ENCODE peak calls at places on chromosomes 2 and 18, in eight cellular contexts. T is stomach; D is SJSA1; M is CD8-positive, alpha-beta T cell; H is mammary epithelial cell; L is AG09309; P is GM06990; R is hepatocyte. U is an unnamed sample.
A peak's percentile ranks its signal among the peaks of the same experiment; 100 is the strongest.

GRCh38 chr2:215791481-215791937 is 221.8 kb downstream of the MREG start:
- DNase-seq in M (no peak), D (no peak), R (no peak), L (no peak), P (no peak), H (no peak), T (no peak), U (no peak)

GRCh38 chr2:95386031-95386430 is 16.5 kb upstream of the FAHD2A start:
- DNase-seq in P (no peak), T (no peak), D (peak; percentile 28), L (no peak), R (no peak), H (no peak), M (no peak), U (no peak)

GRCh38 chr2:201432551-201433388 is 18.5 kb downstream of the TRAK2 start:
- DNase-seq in H (no peak), T (no peak), R (no peak), D (no peak), M (no peak), L (no peak), P (no peak), U (no peak)

GRCh38 chr2:116319935-116320334 is 1494.6 kb upstream of the DDX18 start:
- DNase-seq in P (no peak), T (no peak), R (no peak), D (no peak), H (no peak), L (no peak), M (no peak), U (no peak)

GRCh38 chr2:121501070-121501469 is 29.6 kb upstream of the RNU4ATAC start:
- DNase-seq in M (no peak), L (no peak), R (no peak), P (no peak), D (no peak), T (no peak), H (peak; percentile 92), U (peak; percentile 90)

GRCh38 chr18:50011813-50012445 is 183.0 kb downstream of the MYO5B start:
- DNase-seq in T (no peak), L (peak; percentile 31), P (no peak), H (peak; percentile 80), D (no peak), R (no peak), M (no peak), U (peak; percentile 85)

GRCh38 chr2:11389048-11389413 is 44.6 kb upstream of the ROCK2 start:
- DNase-seq in H (no peak), R (no peak), M (no peak), T (no peak), P (no peak), D (no peak), L (no peak), U (no peak)

GRCh38 chr2:1744446-1745170 is at the start of gene PXDN:
- DNase-seq in T (no peak), L (no peak), H (peak; percentile 53), M (no peak), D (peak; percentile 76), P (no peak), R (peak; percentile 80), U (no peak)

GRCh38 chr2:75632813-75633212 is 13.8 kb upstream of the MRPL19 start:
- DNase-seq in M (no peak), D (no peak), P (no peak), R (no peak), L (no peak), T (no peak), H (no peak), U (no peak)

GRCh38 chr2:216346781-216347180 is 25.5 kb downstream of the MARCHF4 start:
- DNase-seq in M (no peak), T (no peak), R (no peak), L (no peak), P (no peak), H (no peak), D (peak; percentile 28), U (no peak)

GRCh38 chr2:115294999-115295398 is 852.6 kb downstream of the DPP10 start:
- DNase-seq in T (no peak), L (no peak), D (no peak), H (no peak), M (no peak), R (no peak), P (no peak), U (no peak)

GRCh38 chr2:6723865-6724571 is 141.7 kb downstream of the CMPK2 start:
- DNase-seq in P (no peak), M (no peak), D (no peak), H (no peak), T (no peak), L (no peak), R (no peak), U (no peak)

DNA sequence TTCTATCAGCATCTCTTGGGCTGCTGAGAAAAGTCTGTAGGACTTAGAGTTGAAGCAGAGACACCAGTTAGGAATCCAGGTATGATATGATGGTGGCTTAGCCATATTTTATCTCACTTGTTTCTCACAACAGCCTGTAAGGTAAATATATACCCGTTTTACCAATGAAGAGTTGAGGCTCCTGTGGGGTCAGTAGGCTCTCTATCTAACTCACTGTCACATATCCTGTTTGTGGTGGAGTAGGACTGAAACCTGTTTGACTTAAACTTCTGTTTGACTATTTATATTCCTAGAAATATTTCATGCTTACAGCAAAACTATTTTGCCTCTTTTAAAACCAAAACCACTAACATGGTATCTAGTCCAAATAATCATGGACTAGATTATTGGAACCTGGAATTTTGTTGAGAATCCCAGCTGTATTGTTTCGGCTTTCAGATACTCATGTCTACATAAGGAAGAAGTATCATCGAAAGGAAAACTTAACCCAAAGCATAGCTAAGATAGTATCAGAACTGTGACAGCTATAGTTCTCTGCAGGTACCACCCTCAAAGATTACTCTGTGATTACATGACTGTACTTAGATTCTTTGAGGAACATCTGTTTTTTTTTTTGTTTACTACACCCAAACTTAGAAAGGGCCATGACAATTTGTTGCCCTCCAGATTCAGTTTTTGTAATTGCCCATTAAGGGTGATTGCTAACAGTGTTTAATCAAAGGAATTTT is 216.1 kb upstream of the THUMPD2 start:
- DNase-seq in P (no peak), M (no peak), R (no peak), H (no peak), T (no peak), L (no peak), D (no peak), U (no peak)
- H3K4me3 ChIP-seq in P (no peak overlapping the region), M (no peak overlapping the region), R (no peak overlapping the region), H (no peak overlapping the region), T (no peak overlapping the region), L (no peak overlapping the region), D (no peak overlapping the region), U (no peak overlapping the region)

GRCh38 chr2:104938226-104938941 is 84.5 kb downstream of the POU3F3 start:
- DNase-seq in P (peak; percentile 22), L (no peak), H (no peak), M (no peak), T (no peak), D (no peak), R (no peak), U (no peak)

GRCh38 chr2:104944495-104944894 is 90.6 kb downstream of the POU3F3 start:
- DNase-seq in M (no peak), P (no peak), R (peak; percentile 27), T (no peak), L (no peak), H (no peak), D (no peak), U (peak; percentile 3)

GRCh38 chr2:104945211-104945610 is 91.3 kb downstream of the POU3F3 start:
- DNase-seq in L (no peak), H (no peak), P (no peak), R (no peak), T (no peak), M (no peak), D (no peak), U (no peak)

GRCh38 chr2:104936504-104936903 is 82.6 kb downstream of the POU3F3 start:
- DNase-seq in T (no peak), R (no peak), M (no peak), D (no peak), L (no peak), H (no peak), P (no peak), U (no peak)

DNA sequence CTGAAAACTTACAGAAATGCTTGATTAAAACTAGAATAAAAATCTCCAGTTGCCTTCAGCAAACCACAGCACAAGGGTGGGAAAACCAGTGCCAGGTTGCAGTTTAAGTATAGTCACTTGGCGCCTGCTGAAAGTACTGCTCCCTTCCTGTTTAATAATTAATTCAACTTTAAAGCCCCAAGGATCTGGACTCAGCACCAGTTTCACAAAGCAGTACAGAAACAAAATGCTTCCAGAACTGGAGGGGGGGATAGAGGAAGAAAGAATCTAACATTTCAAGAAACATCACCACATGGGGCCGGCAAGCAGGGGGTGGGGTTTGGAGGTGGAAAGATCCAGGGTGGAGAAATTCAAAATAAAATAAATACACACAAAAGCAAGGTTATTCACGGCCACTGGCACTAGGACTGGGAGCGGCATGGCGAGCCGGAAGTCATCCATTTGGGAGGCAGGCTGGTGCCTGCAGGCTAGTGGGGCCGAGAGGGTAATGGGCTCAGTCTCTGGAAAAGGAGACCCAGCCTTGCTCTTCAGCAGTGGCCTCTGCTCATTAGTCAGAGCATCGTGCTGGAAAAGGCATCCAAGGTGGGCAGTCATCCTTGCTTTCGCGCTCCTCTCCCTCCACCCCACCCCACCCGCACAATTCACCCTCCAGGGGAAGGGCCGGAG is 85.8 kb downstream of the POU3F3 start:
- DNase-seq in L (no peak), M (no peak), H (no peak), T (no peak), R (no peak), D (no peak), P (no peak), U (no peak)
- H3K4me3 ChIP-seq in L (no peak overlapping the region), M (no peak overlapping the region), H (no peak overlapping the region), T (peak overlapping the region; percentile 14), R (no peak overlapping the region), D (no peak overlapping the region), P (no peak overlapping the region), U (no peak overlapping the region)

GRCh38 chr2:219249203-219249980 is 3.7 kb upstream of the TUBA4B start:
- DNase-seq in H (peak; percentile 92), D (no peak), T (peak; percentile 94), L (peak; percentile 47), M (peak; percentile 80), R (peak; percentile 88), P (no peak), U (peak; percentile 83)
- H3K4me3 ChIP-seq in H (no peak overlapping the region), D (no peak overlapping the region), T (peak overlapping the region; percentile 17), L (no peak overlapping the region), M (peak overlapping the region; percentile 45), R (no peak overlapping the region), P (peak overlapping the region; percentile 1), U (no peak overlapping the region)

GRCh38 chr2:162090109-162090508 is 16.1 kb upstream of the DPP4 start:
- DNase-seq in P (no peak), H (no peak), T (no peak), L (no peak), D (no peak), M (no peak), R (no peak), U (no peak)
- H3K4me3 ChIP-seq in P (no peak overlapping the region), H (no peak overlapping the region), T (no peak overlapping the region), L (no peak overlapping the region), D (no peak overlapping the region), M (no peak overlapping the region), R (no peak overlapping the region), U (no peak overlapping the region)

DNA sequence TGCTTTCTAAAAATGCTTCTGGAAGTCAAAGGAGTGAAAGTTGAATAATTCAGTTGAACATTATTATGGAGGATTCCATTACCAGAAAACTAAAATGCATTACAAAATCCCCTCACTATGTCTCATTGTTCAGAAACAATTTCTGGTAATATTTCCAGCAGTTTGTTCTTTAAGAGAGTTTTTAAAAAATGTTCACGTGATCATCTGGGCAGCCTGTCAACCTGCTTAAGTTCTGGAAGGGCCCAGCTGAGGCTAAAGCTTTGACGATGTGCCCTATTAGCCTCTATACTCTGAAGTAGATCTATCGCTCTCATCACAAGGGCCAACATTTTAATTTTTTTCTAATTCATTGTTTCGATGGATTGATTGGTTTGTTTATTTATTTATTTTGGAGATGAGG is 205.7 kb downstream of the PRKCE start:
- DNase-seq in H (no peak), D (no peak), R (no peak), T (no peak), L (no peak), M (no peak), P (no peak), U (no peak)
- H3K4me3 ChIP-seq in H (no peak overlapping the region), D (no peak overlapping the region), R (no peak overlapping the region), T (no peak overlapping the region), L (no peak overlapping the region), M (no peak overlapping the region), P (no peak overlapping the region), U (no peak overlapping the region)

U was measured in skeletal muscle cell.